ENCODE peak calls at places on chromosomes 4 and X, in ten cellular contexts. Y is HCEC 1CT; V is NCI-H1436; I is head of caudate nucleus; X is mucosa of gallbladder; Z is NCI-H510A treated with DMSO at 0.1 percent for 48 hours; A is NCI-H345; Q is activated CD4-positive, alpha-beta T cell treated with anti-CD3 and anti-CD28 coated beads for 1 hour; L is GM12865; N is NCI-H1417 treated with DMSO at 0.1 percent for 48 hours. B is an unnamed sample.

GRCh38 chr4:27010334-27010940 is 149.8 kb downstream of the STIM2 start:
- DNase-seq in N (no peak), X (peak), Y (peak), Q (peak), V (peak), I (peak), A (peak), L (peak), Z (peak), B (peak)

GRCh38 chr4:129264008-129264657 is 168.2 kb downstream of the C4orf33 start:
- DNase-seq in I (no peak), A (no peak), Z (no peak), Q (no peak), Y (no peak), X (no peak), V (no peak), N (no peak), L (peak), B (no peak)

GRCh38 chrX:118698516-118699247 is 28.7 kb upstream of the IL13RA1 start:
- DNase-seq in Q (no peak), A (no peak), N (no peak), Z (no peak), V (no peak), X (no peak), Y (no peak), I (no peak), L (no peak), B (no peak)

GRCh38 chr4:176034498-176034897 is 31.1 kb upstream of the WDR17 start:
- DNase-seq in A (peak), Y (peak), X (peak), V (peak), Q (no peak), L (peak), I (no peak), N (no peak), Z (peak), B (peak)

GRCh38 chr4:138235419-138235952 is 6.7 kb downstream of the SLC7A11 start:
- DNase-seq in X (no peak), N (no peak), Q (no peak), I (no peak), Z (no peak), Y (peak), V (no peak), A (no peak), L (no peak), B (peak)

GRCh38 chr4:43126595-43126994 is 234.1 kb downstream of the GRXCR1 start:
- DNase-seq in N (no peak), Q (no peak), A (no peak), Z (no peak), X (no peak), V (no peak), Y (no peak), L (no peak), I (no peak), B (no peak)

GRCh38 chrX:79630033-79631009 is 263.2 kb upstream of the ITM2A start:
- DNase-seq in X (no peak), Q (no peak), A (no peak), Y (no peak), I (no peak), N (no peak), L (peak), Z (no peak), V (no peak), B (no peak)

GRCh38 chrX:147069926-147070325 is 255.4 kb upstream of the CXorf51A start:
- DNase-seq in N (no peak), Z (no peak), V (no peak), Q (no peak), Y (peak), L (no peak), X (no peak), I (no peak), A (no peak), B (no peak)

GRCh38 chr4:38663021-38663800 is 788 bp upstream of the KLF3 start:
- DNase-seq in V (no peak), X (no peak), Q (no peak), L (no peak), A (no peak), Y (no peak), I (no peak), N (no peak), Z (peak), B (no peak)

GRCh38 chr4:188603646-188604045 is 464.4 kb downstream of the TRIML1 start:
- DNase-seq in L (no peak), Y (peak), X (no peak), V (no peak), N (no peak), A (no peak), I (no peak), Z (no peak), Q (no peak), B (peak)

GRCh38 chrX:69412661-69413060 is 91.5 kb upstream of the NALF2 start:
- DNase-seq in L (no peak), A (no peak), X (no peak), Q (no peak), V (no peak), I (no peak), Z (no peak), N (no peak), Y (no peak), B (no peak)

GRCh38 chrX:38277136-38277535 is 50.2 kb downstream of the RPGR start:
- DNase-seq in I (no peak), Q (no peak), V (no peak), N (no peak), Y (no peak), X (no peak), Z (no peak), A (no peak), L (no peak), B (no peak)

GRCh38 chr4:156654410-156654809 is 317.2 kb downstream of the PDGFC start:
- DNase-seq in A (no peak), L (no peak), Y (no peak), Z (peak), Q (no peak), X (no peak), N (no peak), V (no peak), I (no peak), B (no peak)